ENCODE peak calls at places on chromosomes 5 and 9, in ten cellular contexts. One of them, this sample, is unnamed.

GRCh38 chr5:131496400-131496713 is 138.7 kb downstream of the RAPGEF6 start:
- DNase-seq in lower lobe of right lung: no peak
- DNase-seq in stomach: no peak
- DNase-seq in tibial nerve: no peak
- DNase-seq in GM03348: no peak
- DNase-seq in pancreas: no peak
- DNase-seq in IMR-90: no peak
- DNase-seq in non-pigmented ciliary epithelial cell: no peak
- DNase-seq in ascending aorta: no peak
- DNase-seq in WTC11: no peak
- DNase-seq in this sample: no peak

GRCh38 chr5:134502259-134502658 is 23.2 kb upstream of the JADE2 start:
- DNase-seq in lower lobe of right lung: no peak
- DNase-seq in stomach: no peak
- DNase-seq in tibial nerve: no peak
- DNase-seq in GM03348: no peak
- DNase-seq in pancreas: no peak
- DNase-seq in IMR-90: no peak
- DNase-seq in non-pigmented ciliary epithelial cell: no peak
- DNase-seq in ascending aorta: no peak
- DNase-seq in WTC11: no peak
- DNase-seq in this sample: no peak

GRCh38 chr5:172410160-172410559 is 44.2 kb downstream of the SH3PXD2B start:
- DNase-seq in lower lobe of right lung: no peak
- DNase-seq in stomach: no peak
- DNase-seq in tibial nerve: no peak
- DNase-seq in GM03348: no peak
- DNase-seq in pancreas: no peak
- DNase-seq in IMR-90: peak; percentile 87
- DNase-seq in non-pigmented ciliary epithelial cell: no peak
- DNase-seq in ascending aorta: no peak
- DNase-seq in WTC11: no peak
- DNase-seq in this sample: peak; percentile 95

GRCh38 chr5:173736923-173737412 is 120.5 kb upstream of the BOD1 start:
- DNase-seq in lower lobe of right lung: no peak
- DNase-seq in stomach: peak; percentile 34
- DNase-seq in tibial nerve: no peak
- DNase-seq in GM03348: no peak
- DNase-seq in pancreas: no peak
- DNase-seq in IMR-90: no peak
- DNase-seq in non-pigmented ciliary epithelial cell: no peak
- DNase-seq in ascending aorta: no peak
- DNase-seq in WTC11: no peak
- DNase-seq in this sample: no peak

GRCh38 chr5:113760486-113760885 is 247.0 kb downstream of the YTHDC2 start:
- DNase-seq in lower lobe of right lung: no peak
- DNase-seq in stomach: no peak
- DNase-seq in tibial nerve: no peak
- DNase-seq in GM03348: no peak
- DNase-seq in pancreas: no peak
- DNase-seq in IMR-90: no peak
- DNase-seq in non-pigmented ciliary epithelial cell: no peak
- DNase-seq in ascending aorta: no peak
- DNase-seq in WTC11: no peak
- DNase-seq in this sample: no peak

GRCh38 chr9:101848485-101848919 is 110.1 kb upstream of the GRIN3A start:
- DNase-seq in lower lobe of right lung: no peak
- DNase-seq in stomach: no peak
- DNase-seq in tibial nerve: no peak
- DNase-seq in GM03348: no peak
- DNase-seq in pancreas: no peak
- DNase-seq in IMR-90: no peak
- DNase-seq in non-pigmented ciliary epithelial cell: no peak
- DNase-seq in ascending aorta: no peak
- DNase-seq in WTC11: no peak
- DNase-seq in this sample: peak; percentile 72

GRCh38 chr9:110047955-110048472 is 159.9 kb downstream of the C9orf152 start:
- DNase-seq in lower lobe of right lung: peak; percentile 53
- DNase-seq in stomach: no peak
- DNase-seq in tibial nerve: no peak
- DNase-seq in GM03348: no peak
- DNase-seq in pancreas: no peak
- DNase-seq in IMR-90: no peak
- DNase-seq in non-pigmented ciliary epithelial cell: no peak
- DNase-seq in ascending aorta: no peak
- DNase-seq in WTC11: peak; percentile 53
- DNase-seq in this sample: no peak

GRCh38 chr5:167244583-167244982 is 1046.9 kb upstream of the WWC1 start:
- DNase-seq in lower lobe of right lung: no peak
- DNase-seq in stomach: no peak
- DNase-seq in tibial nerve: no peak
- DNase-seq in GM03348: no peak
- DNase-seq in pancreas: no peak
- DNase-seq in IMR-90: no peak
- DNase-seq in non-pigmented ciliary epithelial cell: no peak
- DNase-seq in ascending aorta: no peak
- DNase-seq in WTC11: peak; percentile 65
- DNase-seq in this sample: peak; percentile 31

GRCh38 chr9:133842721-133843227 is 104.6 kb upstream of the SARDH start:
- DNase-seq in lower lobe of right lung: no peak
- DNase-seq in stomach: no peak
- DNase-seq in tibial nerve: no peak
- DNase-seq in GM03348: no peak
- DNase-seq in pancreas: no peak
- DNase-seq in IMR-90: no peak
- DNase-seq in non-pigmented ciliary epithelial cell: no peak
- DNase-seq in ascending aorta: no peak
- DNase-seq in WTC11: no peak
- DNase-seq in this sample: no peak

GRCh38 chr5:157592594-157592993 is 17.0 kb upstream of the ADAM19 start:
- DNase-seq in lower lobe of right lung: no peak
- DNase-seq in stomach: no peak
- DNase-seq in tibial nerve: no peak
- DNase-seq in GM03348: no peak
- DNase-seq in pancreas: no peak
- DNase-seq in IMR-90: no peak
- DNase-seq in non-pigmented ciliary epithelial cell: no peak
- DNase-seq in ascending aorta: no peak
- DNase-seq in WTC11: no peak
- DNase-seq in this sample: no peak

GRCh38 chr5:139873033-139873794 is 77.6 kb downstream of the PSD2 start:
- DNase-seq in lower lobe of right lung: no peak
- DNase-seq in stomach: no peak
- DNase-seq in tibial nerve: no peak
- DNase-seq in GM03348: no peak
- DNase-seq in pancreas: no peak
- DNase-seq in IMR-90: no peak
- DNase-seq in non-pigmented ciliary epithelial cell: no peak
- DNase-seq in ascending aorta: no peak
- DNase-seq in WTC11: no peak
- DNase-seq in this sample: no peak

GRCh38 chr9:133928248-133928764 is 63.8 kb downstream of the VAV2 start:
- DNase-seq in lower lobe of right lung: no peak
- DNase-seq in stomach: no peak
- DNase-seq in tibial nerve: no peak
- DNase-seq in GM03348: no peak
- DNase-seq in pancreas: peak; percentile 46
- DNase-seq in IMR-90: no peak
- DNase-seq in non-pigmented ciliary epithelial cell: no peak
- DNase-seq in ascending aorta: no peak
- DNase-seq in WTC11: no peak
- DNase-seq in this sample: no peak

GRCh38 chr5:98827161-98827560 is 53.7 kb downstream of the RGMB start:
- DNase-seq in lower lobe of right lung: no peak
- DNase-seq in stomach: no peak
- DNase-seq in tibial nerve: no peak
- DNase-seq in GM03348: peak; percentile 65
- DNase-seq in pancreas: peak; percentile 20
- DNase-seq in IMR-90: peak; percentile 62
- DNase-seq in non-pigmented ciliary epithelial cell: no peak
- DNase-seq in ascending aorta: no peak
- DNase-seq in WTC11: no peak
- DNase-seq in this sample: peak; percentile 60

GRCh38 chr9:4704129-4704528 is 24.8 kb downstream of the CDC37L1 start:
- DNase-seq in lower lobe of right lung: no peak
- DNase-seq in stomach: no peak
- DNase-seq in tibial nerve: no peak
- DNase-seq in GM03348: no peak
- DNase-seq in pancreas: no peak
- DNase-seq in IMR-90: peak; percentile 13
- DNase-seq in non-pigmented ciliary epithelial cell: no peak
- DNase-seq in ascending aorta: no peak
- DNase-seq in WTC11: no peak
- DNase-seq in this sample: no peak

GRCh38 chr9:100126423-100126822 is 27.4 kb downstream of the INVS start:
- DNase-seq in lower lobe of right lung: no peak
- DNase-seq in stomach: no peak
- DNase-seq in tibial nerve: no peak
- DNase-seq in GM03348: no peak
- DNase-seq in pancreas: no peak
- DNase-seq in IMR-90: no peak
- DNase-seq in non-pigmented ciliary epithelial cell: no peak
- DNase-seq in ascending aorta: no peak
- DNase-seq in WTC11: no peak
- DNase-seq in this sample: no peak

GRCh38 chr5:145854651-145855258 is 18.1 kb downstream of the GRXCR2 start:
- DNase-seq in lower lobe of right lung: no peak
- DNase-seq in stomach: no peak
- DNase-seq in tibial nerve: no peak
- DNase-seq in GM03348: peak; percentile 71
- DNase-seq in pancreas: no peak
- DNase-seq in IMR-90: peak; percentile 83
- DNase-seq in non-pigmented ciliary epithelial cell: no peak
- DNase-seq in ascending aorta: no peak
- DNase-seq in WTC11: no peak
- DNase-seq in this sample: peak; percentile 74

GRCh38 chr5:124782262-124782661 is 35.8 kb upstream of the ZNF608 start:
- DNase-seq in lower lobe of right lung: no peak
- DNase-seq in stomach: no peak
- DNase-seq in tibial nerve: no peak
- DNase-seq in GM03348: no peak
- DNase-seq in pancreas: no peak
- DNase-seq in IMR-90: no peak
- DNase-seq in non-pigmented ciliary epithelial cell: no peak
- DNase-seq in ascending aorta: no peak
- DNase-seq in WTC11: no peak
- DNase-seq in this sample: no peak

GRCh38 chr9:68762570-68762969 is 57.5 kb downstream of the PIP5K1B start:
- DNase-seq in lower lobe of right lung: no peak
- DNase-seq in stomach: no peak
- DNase-seq in tibial nerve: no peak
- DNase-seq in GM03348: no peak
- DNase-seq in pancreas: no peak
- DNase-seq in IMR-90: no peak
- DNase-seq in non-pigmented ciliary epithelial cell: no peak
- DNase-seq in ascending aorta: no peak
- DNase-seq in WTC11: no peak
- DNase-seq in this sample: no peak

GRCh38 chr9:111805262-111805661 is 10.5 kb upstream of the SHOC1 start:
- DNase-seq in lower lobe of right lung: no peak
- DNase-seq in stomach: no peak
- DNase-seq in tibial nerve: no peak
- DNase-seq in GM03348: no peak
- DNase-seq in pancreas: no peak
- DNase-seq in IMR-90: no peak
- DNase-seq in non-pigmented ciliary epithelial cell: no peak
- DNase-seq in ascending aorta: no peak
- DNase-seq in WTC11: no peak
- DNase-seq in this sample: no peak

GRCh38 chr9:136527721-136528710 is 17.8 kb downstream of the NOTCH1 start:
- DNase-seq in lower lobe of right lung: no peak
- DNase-seq in stomach: peak; percentile 48
- DNase-seq in tibial nerve: no peak
- DNase-seq in GM03348: peak; percentile 83
- DNase-seq in pancreas: no peak
- DNase-seq in IMR-90: no peak
- DNase-seq in non-pigmented ciliary epithelial cell: no peak
- DNase-seq in ascending aorta: no peak
- DNase-seq in WTC11: no peak
- DNase-seq in this sample: no peak

GRCh38 chr5:135437796-135438560 is 9.2 kb downstream of the DCANP1 start:
- DNase-seq in lower lobe of right lung: no peak
- DNase-seq in stomach: peak; percentile 94
- DNase-seq in tibial nerve: no peak
- DNase-seq in GM03348: peak; percentile 86
- DNase-seq in pancreas: peak; percentile 60
- DNase-seq in IMR-90: peak; percentile 96
- DNase-seq in non-pigmented ciliary epithelial cell: peak; percentile 52
- DNase-seq in ascending aorta: peak; percentile 77
- DNase-seq in WTC11: no peak
- DNase-seq in this sample: peak; percentile 95

GRCh38 chr9:7597716-7598115 is 201.9 kb downstream of the DMAC1 start:
- DNase-seq in lower lobe of right lung: no peak
- DNase-seq in stomach: no peak
- DNase-seq in tibial nerve: no peak
- DNase-seq in GM03348: no peak
- DNase-seq in pancreas: no peak
- DNase-seq in IMR-90: no peak
- DNase-seq in non-pigmented ciliary epithelial cell: no peak
- DNase-seq in ascending aorta: no peak
- DNase-seq in WTC11: no peak
- DNase-seq in this sample: no peak

GRCh38 chr5:142915840-142916424 is 145.8 kb downstream of the ARHGAP26 start:
- DNase-seq in lower lobe of right lung: no peak
- DNase-seq in stomach: peak; percentile 39
- DNase-seq in tibial nerve: no peak
- DNase-seq in GM03348: peak; percentile 16
- DNase-seq in pancreas: peak; percentile 59
- DNase-seq in IMR-90: peak; percentile 48
- DNase-seq in non-pigmented ciliary epithelial cell: no peak
- DNase-seq in ascending aorta: no peak
- DNase-seq in WTC11: peak; percentile 70
- DNase-seq in this sample: peak; percentile 18

GRCh38 chr5:34042302-34042701 is 711 bp downstream of the C1QTNF3 start:
- DNase-seq in lower lobe of right lung: no peak
- DNase-seq in stomach: no peak
- DNase-seq in tibial nerve: no peak
- DNase-seq in GM03348: no peak
- DNase-seq in pancreas: no peak
- DNase-seq in IMR-90: no peak
- DNase-seq in non-pigmented ciliary epithelial cell: no peak
- DNase-seq in ascending aorta: no peak
- DNase-seq in WTC11: no peak
- DNase-seq in this sample: no peak

GRCh38 chr9:37551888-37552287 is 24.3 kb downstream of the FBXO10 start:
- DNase-seq in lower lobe of right lung: no peak
- DNase-seq in stomach: no peak
- DNase-seq in tibial nerve: no peak
- DNase-seq in GM03348: no peak
- DNase-seq in pancreas: no peak
- DNase-seq in IMR-90: no peak
- DNase-seq in non-pigmented ciliary epithelial cell: no peak
- DNase-seq in ascending aorta: no peak
- DNase-seq in WTC11: no peak
- DNase-seq in this sample: no peak

GRCh38 chr9:90830977-90831376 is 29.4 kb downstream of the SYK start:
- DNase-seq in lower lobe of right lung: no peak
- DNase-seq in stomach: no peak
- DNase-seq in tibial nerve: no peak
- DNase-seq in GM03348: no peak
- DNase-seq in pancreas: no peak
- DNase-seq in IMR-90: no peak
- DNase-seq in non-pigmented ciliary epithelial cell: no peak
- DNase-seq in ascending aorta: no peak
- DNase-seq in WTC11: no peak
- DNase-seq in this sample: no peak

GRCh38 chr5:60410427-60410826 is 289.5 kb downstream of the DEPDC1B start:
- DNase-seq in lower lobe of right lung: no peak
- DNase-seq in stomach: no peak
- DNase-seq in tibial nerve: no peak
- DNase-seq in GM03348: no peak
- DNase-seq in pancreas: no peak
- DNase-seq in IMR-90: no peak
- DNase-seq in non-pigmented ciliary epithelial cell: no peak
- DNase-seq in ascending aorta: no peak
- DNase-seq in WTC11: no peak
- DNase-seq in this sample: peak; percentile 16

GRCh38 chr5:89950234-89950633 is 459.3 kb downstream of the CETN3 start:
- DNase-seq in lower lobe of right lung: no peak
- DNase-seq in stomach: no peak
- DNase-seq in tibial nerve: no peak
- DNase-seq in GM03348: no peak
- DNase-seq in pancreas: no peak
- DNase-seq in IMR-90: no peak
- DNase-seq in non-pigmented ciliary epithelial cell: no peak
- DNase-seq in ascending aorta: no peak
- DNase-seq in WTC11: no peak
- DNase-seq in this sample: no peak

This sample was measured in fibroblast of mammary gland.